ENCODE peak calls at places on chromosome X, in four cellular contexts. M, V, U and H are unnamed samples.
A peak's percentile ranks its signal among the peaks of the same experiment; 100 is the strongest.

GRCh38 chrX:103889216-103889615 is 57.2 kb upstream of the RAB9B start:
- DNase-seq in M (no peak), V (no peak), U (no peak), H (no peak)

GRCh38 chrX:153628129-153628528 is 18.9 kb upstream of the DUSP9 start:
- DNase-seq in M (no peak), V (no peak), U (peak; percentile 31), H (no peak)

GRCh38 chrX:46168254-46168653 is 377.0 kb downstream of the ZNF674 start:
- DNase-seq in M (no peak), V (no peak), U (no peak), H (no peak)

GRCh38 chrX:137926090-137926489 is 360.2 kb downstream of the ZIC3 start:
- DNase-seq in M (no peak), V (no peak), U (no peak), H (no peak)

GRCh38 chrX:36963069-36963808 is 44.9 kb upstream of the FAM47C start:
- DNase-seq in M (no peak), V (no peak), U (no peak), H (no peak)

GRCh38 chrX:38806875-38807601 is 5.8 kb downstream of the MID1IP1 start:
- DNase-seq in M (no peak), V (no peak), U (no peak), H (no peak)

GRCh38 chrX:130840345-130840744 is 62.7 kb downstream of the ENOX2 start:
- DNase-seq in M (no peak), V (no peak), U (no peak), H (no peak)

GRCh38 chrX:13153796-13154195 is 109.4 kb upstream of the FAM9C start:
- DNase-seq in M (no peak), V (no peak), U (no peak), H (no peak)

GRCh38 chrX:150196300-150196699 is 166.8 kb upstream of the MAMLD1 start:
- DNase-seq in M (no peak), V (no peak), U (no peak), H (no peak)

GRCh38 chrX:103398321-103398937 is 22.1 kb downstream of the BEX3 start:
- DNase-seq in M (no peak), V (peak; percentile 11), U (no peak), H (no peak)

GRCh38 chrX:68180501-68181061 is 252.7 kb downstream of the OPHN1 start:
- DNase-seq in M (no peak), V (no peak), U (no peak), H (no peak)

GRCh38 chrX:97740886-97741285 is 857.2 kb downstream of the RPA4 start:
- DNase-seq in M (no peak), V (no peak), U (no peak), H (no peak)

GRCh38 chrX:41452972-41453371 is 5.8 kb downstream of the NYX start:
- DNase-seq in M (no peak), V (no peak), U (no peak), H (no peak)

GRCh38 chrX:52420824-52421443 is 52.1 kb downstream of the XAGE2 start:
- DNase-seq in M (no peak), V (no peak), U (no peak), H (no peak)

GRCh38 chrX:153318811-153319210 is 2.8 kb downstream of the PNMA6F start:
- DNase-seq in M (no peak), V (no peak), U (no peak), H (no peak)

GRCh38 chrX:149453030-149453429 is 52.1 kb downstream of the IDS start:
- DNase-seq in M (no peak), V (peak; percentile 8), U (no peak), H (no peak)

GRCh38 chrX:48971325-48972213 is at the start of gene KCND1:
- DNase-seq in M (no peak), V (no peak), U (no peak), H (no peak)

GRCh38 chrX:110420771-110421498 is 62.3 kb downstream of the RTL9 start:
- DNase-seq in M (no peak), V (peak; percentile 13), U (no peak), H (no peak)

GRCh38 chrX:110418220-110418856 is 59.7 kb downstream of the RTL9 start:
- DNase-seq in M (no peak), V (peak; percentile 59), U (no peak), H (no peak)

GRCh38 chrX:110421499-110422455 is 63.1 kb downstream of the RTL9 start:
- DNase-seq in M (no peak), V (no peak), U (no peak), H (no peak)

GRCh38 chrX:110417128-110417527 is 58.5 kb downstream of the RTL9 start:
- DNase-seq in M (no peak), V (no peak), U (no peak), H (no peak)

DNA sequence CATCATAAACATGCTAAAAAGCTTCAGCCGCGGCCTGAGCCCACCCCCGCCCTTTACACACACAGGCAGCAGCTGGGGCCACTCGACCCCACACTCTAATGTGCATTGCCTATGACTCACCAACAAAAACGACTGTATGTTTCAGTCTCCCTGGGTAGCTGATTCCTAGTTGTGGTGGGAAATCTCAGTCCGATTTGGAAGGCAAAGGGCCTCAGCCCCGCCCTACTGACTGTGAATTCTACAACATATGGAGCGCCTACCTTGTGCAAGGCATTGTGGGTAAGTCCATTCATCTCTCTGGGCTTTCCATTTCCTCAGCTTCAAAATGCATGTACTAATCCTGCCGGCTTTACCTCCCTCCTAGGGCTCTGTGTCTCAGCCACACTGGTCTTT is 60.2 kb downstream of the RTL9 start:
- DNase-seq in M (no peak), V (no peak), U (no peak), H (no peak)
- H3K4me3 ChIP-seq in M (no peak overlapping the region), V (no peak overlapping the region), U (no peak overlapping the region), H (no peak overlapping the region)

GRCh38 chrX:69286546-69286906 is 121.3 kb upstream of the PJA1 start:
- DNase-seq in M (no peak), V (no peak), U (no peak), H (no peak)

GRCh38 chrX:69285881-69286545 is 120.8 kb upstream of the PJA1 start:
- DNase-seq in M (peak; percentile 65), V (peak; percentile 67), U (no peak), H (peak; percentile 50)

GRCh38 chrX:69284491-69284890 is 119.2 kb upstream of the PJA1 start:
- DNase-seq in M (no peak), V (no peak), U (no peak), H (no peak)

GRCh38 chrX:69287025-69287540 is 121.8 kb upstream of the PJA1 start:
- DNase-seq in M (no peak), V (no peak), U (no peak), H (no peak)

GRCh38 chrX:69285401-69285871 is 120.2 kb upstream of the PJA1 start:
- DNase-seq in M (no peak), V (no peak), U (no peak), H (no peak)
- H3K27ac ChIP-seq in M (no peak overlapping the region), V (peak overlapping the region; percentile 82), U (peak overlapping the region; percentile 34), H (no peak overlapping the region)

GRCh38 chrX:101385795-101386541 is at the start of gene BTK:
- DNase-seq in M (no peak), V (no peak), U (no peak), H (no peak)
- H3K4me3 ChIP-seq in M (no peak within 1 kb of the TSS), V (no peak within 1 kb of the TSS), U (peak within 1 kb of the TSS; percentile 14), H (no peak within 1 kb of the TSS)

DNA sequence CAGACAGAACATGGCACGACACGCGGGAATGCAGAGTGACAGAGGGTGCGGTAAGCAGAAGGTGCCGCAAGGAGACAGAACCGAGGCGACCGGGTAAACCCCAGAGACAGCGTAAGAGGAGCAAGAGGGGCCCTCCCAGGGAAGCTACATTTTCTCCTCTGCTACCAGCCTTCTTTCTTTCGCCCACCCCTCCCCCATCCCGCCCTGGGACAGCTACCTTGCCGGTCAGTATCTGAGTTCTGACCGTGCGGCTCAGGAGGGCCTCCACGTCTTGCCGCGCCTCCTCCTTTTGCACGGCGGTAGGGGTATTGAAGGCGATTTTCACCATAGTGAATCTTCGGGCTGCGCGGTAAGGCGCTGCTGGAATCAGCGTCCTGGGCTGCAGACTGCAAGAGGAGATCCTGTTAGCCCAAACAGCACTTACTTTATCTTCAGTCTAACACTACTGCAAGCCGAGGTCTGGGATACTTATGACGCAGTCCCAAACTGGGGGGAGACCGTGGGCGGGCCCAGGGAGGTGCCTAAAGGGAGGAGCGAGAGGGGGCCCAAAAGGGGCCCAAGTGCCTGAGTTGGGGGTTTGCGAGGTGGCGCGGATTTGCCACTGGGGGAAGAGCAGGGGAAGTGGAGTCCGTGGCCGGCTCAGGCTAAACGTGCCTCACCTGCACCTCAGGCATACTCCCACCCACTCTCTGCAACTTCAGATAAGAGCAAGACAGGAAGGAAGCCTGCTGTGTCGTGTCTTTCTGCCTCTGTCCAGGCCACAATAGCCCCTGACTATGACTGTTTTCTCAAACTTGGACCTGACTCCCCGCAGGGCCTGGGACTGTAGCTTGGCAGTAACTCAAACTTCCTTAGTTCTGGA is at the start of gene ITM2A:
- DNase-seq in M (peak; percentile 51), V (no peak), U (peak; percentile 71), H (peak; percentile 79)
- H3K27ac ChIP-seq in M (peak within 1 kb of the TSS; percentile 78), V (no peak within 1 kb of the TSS), U (peak within 1 kb of the TSS; percentile 65), H (peak within 1 kb of the TSS; percentile 95)